ENCODE peak calls at places on chromosomes 4 and X, in seven cellular contexts. One of them, this sample, is unnamed.

GRCh38 chr4:52094746-52095145 is 43.6 kb downstream of the SPATA18 start:
- DNase-seq in nephron progenitor cell: no peak
- DNase-seq in HFFc6: no peak
- DNase-seq in left ventricle myocardium inferior: no peak
- DNase-seq in heart right ventricle: no peak
- DNase-seq in IMR-90: no peak
- DNase-seq in cardiac muscle cell: no peak
- DNase-seq in this sample: no peak

GRCh38 chr4:186500721-186501304 is 54.6 kb downstream of the MTNR1A start:
- DNase-seq in nephron progenitor cell: no peak
- DNase-seq in HFFc6: no peak
- DNase-seq in left ventricle myocardium inferior: no peak
- DNase-seq in heart right ventricle: no peak
- DNase-seq in IMR-90: peak
- DNase-seq in cardiac muscle cell: peak
- DNase-seq in this sample: no peak

GRCh38 chrX:100662791-100663190 is 18.8 kb downstream of the SRPX2 start:
- DNase-seq in nephron progenitor cell: no peak
- DNase-seq in HFFc6: no peak
- DNase-seq in left ventricle myocardium inferior: no peak
- DNase-seq in heart right ventricle: no peak
- DNase-seq in IMR-90: peak
- DNase-seq in cardiac muscle cell: peak
- DNase-seq in this sample: no peak

GRCh38 chrX:153984351-153985178 is 12.0 kb downstream of the TMEM187 start:
- DNase-seq in nephron progenitor cell: no peak
- DNase-seq in HFFc6: no peak
- DNase-seq in left ventricle myocardium inferior: no peak
- DNase-seq in heart right ventricle: no peak
- DNase-seq in IMR-90: no peak
- DNase-seq in cardiac muscle cell: no peak
- DNase-seq in this sample: no peak

GRCh38 chr4:180635276-180635675 is 1607.9 kb upstream of the TENM3 start:
- DNase-seq in nephron progenitor cell: no peak
- DNase-seq in HFFc6: no peak
- DNase-seq in left ventricle myocardium inferior: no peak
- DNase-seq in heart right ventricle: no peak
- DNase-seq in IMR-90: no peak
- DNase-seq in cardiac muscle cell: no peak
- DNase-seq in this sample: no peak

GRCh38 chr4:140188975-140189374 is 35.0 kb upstream of the MAML3 start:
- DNase-seq in nephron progenitor cell: no peak
- DNase-seq in HFFc6: peak
- DNase-seq in left ventricle myocardium inferior: no peak
- DNase-seq in heart right ventricle: no peak
- DNase-seq in IMR-90: peak
- DNase-seq in cardiac muscle cell: peak
- DNase-seq in this sample: no peak

GRCh38 chr4:48069026-48069425 is 52.5 kb downstream of the NIPAL1 start:
- DNase-seq in nephron progenitor cell: no peak
- DNase-seq in HFFc6: no peak
- DNase-seq in left ventricle myocardium inferior: no peak
- DNase-seq in heart right ventricle: no peak
- DNase-seq in IMR-90: no peak
- DNase-seq in cardiac muscle cell: no peak
- DNase-seq in this sample: no peak

GRCh38 chrX:154419688-154420401 is 8.5 kb downstream of the TAFAZZIN start:
- DNase-seq in nephron progenitor cell: no peak
- DNase-seq in HFFc6: no peak
- DNase-seq in left ventricle myocardium inferior: peak
- DNase-seq in heart right ventricle: peak
- DNase-seq in IMR-90: no peak
- DNase-seq in cardiac muscle cell: no peak
- DNase-seq in this sample: no peak

GRCh38 chr4:25881187-25881586 is 18.4 kb upstream of the SEL1L3 start:
- DNase-seq in nephron progenitor cell: no peak
- DNase-seq in HFFc6: no peak
- DNase-seq in left ventricle myocardium inferior: no peak
- DNase-seq in heart right ventricle: no peak
- DNase-seq in IMR-90: no peak
- DNase-seq in cardiac muscle cell: no peak
- DNase-seq in this sample: no peak

GRCh38 chrX:109840585-109840984 is 107.5 kb upstream of the ACSL4 start:
- DNase-seq in nephron progenitor cell: no peak
- DNase-seq in HFFc6: peak
- DNase-seq in left ventricle myocardium inferior: no peak
- DNase-seq in heart right ventricle: no peak
- DNase-seq in IMR-90: peak
- DNase-seq in cardiac muscle cell: peak
- DNase-seq in this sample: no peak

GRCh38 chr4:118883861-118884260 is 4.8 kb upstream of the SYNPO2 start:
- DNase-seq in nephron progenitor cell: no peak
- DNase-seq in HFFc6: no peak
- DNase-seq in left ventricle myocardium inferior: no peak
- DNase-seq in heart right ventricle: no peak
- DNase-seq in IMR-90: no peak
- DNase-seq in cardiac muscle cell: no peak
- DNase-seq in this sample: no peak
- TF ChIP-seq CTCF in nephron progenitor cell: no peak
- TF ChIP-seq CTCF in HFFc6: peak
- TF ChIP-seq CTCF in left ventricle myocardium inferior: peak
- TF ChIP-seq CTCF in heart right ventricle: peak
- TF ChIP-seq CTCF in IMR-90: no peak
- TF ChIP-seq CTCF in cardiac muscle cell: no peak
- TF ChIP-seq CTCF in this sample: peak

GRCh38 chrX:20593836-20594235 is 327.1 kb upstream of the RPS6KA3 start:
- DNase-seq in nephron progenitor cell: no peak
- DNase-seq in HFFc6: no peak
- DNase-seq in left ventricle myocardium inferior: no peak
- DNase-seq in heart right ventricle: no peak
- DNase-seq in IMR-90: no peak
- DNase-seq in cardiac muscle cell: no peak
- DNase-seq in this sample: no peak

GRCh38 chrX:20593402-20593801 is 326.7 kb upstream of the RPS6KA3 start:
- DNase-seq in nephron progenitor cell: no peak
- DNase-seq in HFFc6: no peak
- DNase-seq in left ventricle myocardium inferior: no peak
- DNase-seq in heart right ventricle: no peak
- DNase-seq in IMR-90: no peak
- DNase-seq in cardiac muscle cell: no peak
- DNase-seq in this sample: no peak

GRCh38 chrX:20596856-20597255 is 330.1 kb upstream of the RPS6KA3 start:
- DNase-seq in nephron progenitor cell: no peak
- DNase-seq in HFFc6: no peak
- DNase-seq in left ventricle myocardium inferior: no peak
- DNase-seq in heart right ventricle: no peak
- DNase-seq in IMR-90: no peak
- DNase-seq in cardiac muscle cell: no peak
- DNase-seq in this sample: no peak

GRCh38 chrX:20595928-20596550 is 329.3 kb upstream of the RPS6KA3 start:
- DNase-seq in nephron progenitor cell: no peak
- DNase-seq in HFFc6: no peak
- DNase-seq in left ventricle myocardium inferior: no peak
- DNase-seq in heart right ventricle: no peak
- DNase-seq in IMR-90: no peak
- DNase-seq in cardiac muscle cell: peak
- DNase-seq in this sample: no peak

DNA sequence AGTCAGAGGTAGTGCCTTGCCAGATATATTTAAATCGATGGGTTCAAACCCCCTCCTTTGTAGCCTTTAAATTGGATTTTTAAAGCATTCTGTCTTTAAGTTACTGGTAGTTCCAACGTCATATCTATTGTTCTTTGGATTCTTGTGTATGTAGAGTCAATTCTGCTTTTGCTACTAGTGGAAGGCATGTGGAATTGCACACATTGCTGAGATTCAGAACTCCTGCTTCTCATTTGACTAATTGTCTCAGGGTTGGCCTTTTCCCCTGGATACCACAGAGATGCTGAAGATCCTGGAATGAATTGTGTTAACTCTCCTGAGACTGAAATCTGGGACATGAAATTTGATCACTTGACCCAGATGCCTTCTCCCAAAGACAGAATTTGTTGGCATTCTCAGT is 328.3 kb upstream of the RPS6KA3 start:
- DNase-seq in nephron progenitor cell: no peak
- DNase-seq in HFFc6: no peak
- DNase-seq in left ventricle myocardium inferior: no peak
- DNase-seq in heart right ventricle: no peak
- DNase-seq in IMR-90: no peak
- DNase-seq in cardiac muscle cell: peak
- DNase-seq in this sample: no peak
- TF ChIP-seq CTCF in nephron progenitor cell: peak
- TF ChIP-seq CTCF in HFFc6: peak
- TF ChIP-seq CTCF in left ventricle myocardium inferior: peak
- TF ChIP-seq CTCF in heart right ventricle: no peak
- TF ChIP-seq CTCF in IMR-90: peak
- TF ChIP-seq CTCF in cardiac muscle cell: peak
- TF ChIP-seq CTCF in this sample: peak

DNA sequence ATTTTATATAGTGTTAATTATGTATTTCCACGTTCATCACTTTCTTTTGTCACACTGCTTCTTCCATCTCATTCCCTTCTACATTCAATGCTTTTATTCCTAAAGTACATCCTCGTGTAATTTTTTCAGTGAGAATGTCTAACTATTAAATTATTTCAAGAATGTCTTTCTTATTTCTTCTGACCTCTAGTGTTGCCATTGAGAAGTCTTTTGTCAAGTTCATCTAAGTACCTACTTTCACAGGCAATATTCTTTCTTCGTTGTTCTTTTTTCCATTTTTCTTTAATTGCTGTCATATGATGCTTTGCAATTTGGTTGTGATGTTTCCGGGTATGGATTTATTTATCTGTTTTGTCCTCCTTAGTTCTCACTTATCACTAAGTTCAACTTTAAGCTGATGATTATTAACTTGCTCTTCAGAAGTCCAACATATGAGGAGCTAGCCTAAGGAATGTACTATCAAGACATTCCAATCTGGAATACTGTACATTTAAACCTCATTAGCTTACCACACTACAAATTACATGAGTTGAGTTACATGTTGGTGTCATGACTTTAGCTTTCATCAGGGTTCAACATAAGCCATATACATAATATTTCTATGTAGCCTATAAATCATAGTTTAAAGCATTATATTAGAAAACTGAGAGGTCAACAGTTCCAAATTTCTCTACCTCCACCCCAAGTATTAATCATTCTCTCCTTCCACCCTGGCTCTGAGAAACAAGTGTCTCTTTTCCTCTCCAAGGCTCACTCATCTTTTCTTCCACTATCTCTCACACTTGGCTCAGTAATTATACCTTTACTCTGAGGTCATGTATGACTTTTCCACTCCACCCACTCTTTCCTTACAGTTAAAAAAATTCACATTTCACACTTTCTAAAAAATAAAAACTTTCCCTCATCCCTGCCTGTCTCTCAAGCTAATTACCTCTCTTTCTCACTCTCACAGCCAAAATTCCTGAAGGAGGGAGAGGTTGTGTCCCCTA is 81.5 kb downstream of the COX18 start:
- DNase-seq in nephron progenitor cell: no peak
- DNase-seq in HFFc6: peak
- DNase-seq in left ventricle myocardium inferior: no peak
- DNase-seq in heart right ventricle: no peak
- DNase-seq in IMR-90: no peak
- DNase-seq in cardiac muscle cell: peak
- DNase-seq in this sample: no peak
- TF ChIP-seq CTCF in nephron progenitor cell: no peak
- TF ChIP-seq CTCF in HFFc6: peak
- TF ChIP-seq CTCF in left ventricle myocardium inferior: no peak
- TF ChIP-seq CTCF in heart right ventricle: no peak
- TF ChIP-seq CTCF in IMR-90: no peak
- TF ChIP-seq CTCF in cardiac muscle cell: peak
- TF ChIP-seq CTCF in this sample: no peak

GRCh38 chr4:179196511-179196910 is 1754.3 kb upstream of the AGA start:
- DNase-seq in nephron progenitor cell: peak
- DNase-seq in HFFc6: no peak
- DNase-seq in left ventricle myocardium inferior: no peak
- DNase-seq in heart right ventricle: no peak
- DNase-seq in IMR-90: peak
- DNase-seq in cardiac muscle cell: no peak
- DNase-seq in this sample: no peak

GRCh38 chr4:179195887-179196286 is 1753.7 kb upstream of the AGA start:
- DNase-seq in nephron progenitor cell: no peak
- DNase-seq in HFFc6: no peak
- DNase-seq in left ventricle myocardium inferior: no peak
- DNase-seq in heart right ventricle: no peak
- DNase-seq in IMR-90: no peak
- DNase-seq in cardiac muscle cell: no peak
- DNase-seq in this sample: no peak

GRCh38 chr4:179200681-179201080 is 1758.4 kb upstream of the AGA start:
- DNase-seq in nephron progenitor cell: no peak
- DNase-seq in HFFc6: no peak
- DNase-seq in left ventricle myocardium inferior: no peak
- DNase-seq in heart right ventricle: no peak
- DNase-seq in IMR-90: no peak
- DNase-seq in cardiac muscle cell: no peak
- DNase-seq in this sample: no peak
- TF ChIP-seq CTCF in nephron progenitor cell: no peak
- TF ChIP-seq CTCF in HFFc6: no peak
- TF ChIP-seq CTCF in left ventricle myocardium inferior: no peak
- TF ChIP-seq CTCF in heart right ventricle: no peak
- TF ChIP-seq CTCF in IMR-90: no peak
- TF ChIP-seq CTCF in cardiac muscle cell: no peak
- TF ChIP-seq CTCF in this sample: no peak

This sample was measured in type B pancreatic cell.